ENCODE peak calls at places on chromosome 3, in four cellular contexts. One of them, this sample, is unnamed.

GRCh38 chr3:134718736-134719135 is 67.9 kb upstream of the KY start:
- DNase-seq in H7: no peak
- DNase-seq in stromal cell of bone marrow: no peak
- DNase-seq in transverse colon: no peak
- DNase-seq in this sample: no peak

GRCh38 chr3:44429459-44429858 is 48.0 kb downstream of the ZNF445 start:
- DNase-seq in transverse colon: no peak
- DNase-seq in H7: no peak
- DNase-seq in stromal cell of bone marrow: no peak
- DNase-seq in this sample: no peak

GRCh38 chr3:36957862-36958686 is 13.2 kb upstream of the TRANK1 start:
- DNase-seq in transverse colon: peak; percentile 20
- DNase-seq in stromal cell of bone marrow: no peak
- DNase-seq in H7: no peak
- DNase-seq in this sample: no peak

GRCh38 chr3:179512398-179512797 is 50.3 kb upstream of the ACTL6A start:
- DNase-seq in stromal cell of bone marrow: no peak
- DNase-seq in H7: no peak
- DNase-seq in transverse colon: no peak
- DNase-seq in this sample: no peak

GRCh38 chr3:102189564-102190339 is 245.1 kb upstream of the ZPLD1 start:
- DNase-seq in transverse colon: no peak
- DNase-seq in H7: no peak
- DNase-seq in stromal cell of bone marrow: no peak
- DNase-seq in this sample: no peak

GRCh38 chr3:124407260-124407659 is 323.0 kb upstream of the UMPS start:
- DNase-seq in stromal cell of bone marrow: no peak
- DNase-seq in transverse colon: no peak
- DNase-seq in H7: no peak
- DNase-seq in this sample: no peak

GRCh38 chr3:72942427-72942826 is 54.2 kb upstream of the PPP4R2 start:
- DNase-seq in transverse colon: peak; percentile 29
- DNase-seq in H7: no peak
- DNase-seq in stromal cell of bone marrow: no peak
- DNase-seq in this sample: no peak

GRCh38 chr3:161914703-161915102 is 418.1 kb downstream of the OTOL1 start:
- DNase-seq in stromal cell of bone marrow: no peak
- DNase-seq in H7: peak; percentile 7
- DNase-seq in transverse colon: peak; percentile 14
- DNase-seq in this sample: peak; percentile 71

GRCh38 chr3:144003051-144003450 is 31.4 kb downstream of the DIPK2A start:
- DNase-seq in H7: no peak
- DNase-seq in transverse colon: no peak
- DNase-seq in stromal cell of bone marrow: no peak
- DNase-seq in this sample: no peak

GRCh38 chr3:42871592-42872196 is 4.0 kb downstream of the CYP8B1 start:
- DNase-seq in transverse colon: no peak
- DNase-seq in stromal cell of bone marrow: no peak
- DNase-seq in H7: no peak
- DNase-seq in this sample: no peak

GRCh38 chr3:23807161-23808015 is 1.6 kb downstream of the UBE2E1 start:
- DNase-seq in transverse colon: no peak
- DNase-seq in H7: no peak
- DNase-seq in stromal cell of bone marrow: peak; percentile 34
- DNase-seq in this sample: peak; percentile 36

GRCh38 chr3:66404246-66404645 is 96.6 kb downstream of the LRIG1 start:
- DNase-seq in stromal cell of bone marrow: no peak
- DNase-seq in H7: no peak
- DNase-seq in transverse colon: no peak
- DNase-seq in this sample: no peak

GRCh38 chr3:152071315-152071714 is 197.4 kb upstream of the MBNL1 start:
- DNase-seq in H7: no peak
- DNase-seq in transverse colon: no peak
- DNase-seq in stromal cell of bone marrow: no peak
- DNase-seq in this sample: no peak

GRCh38 chr3:131756405-131756804 is 253.6 kb upstream of the MRPL3 start:
- DNase-seq in transverse colon: no peak
- DNase-seq in stromal cell of bone marrow: no peak
- DNase-seq in H7: no peak
- DNase-seq in this sample: peak; percentile 31

GRCh38 chr3:149299938-149300791 is 33.3 kb downstream of the TM4SF18 start:
- DNase-seq in stromal cell of bone marrow: peak; percentile 97
- DNase-seq in transverse colon: peak; percentile 52
- DNase-seq in H7: no peak
- DNase-seq in this sample: no peak

GRCh38 chr3:15164356-15164755 is 41.7 kb upstream of the CAPN7 start:
- DNase-seq in transverse colon: no peak
- DNase-seq in H7: no peak
- DNase-seq in stromal cell of bone marrow: no peak
- DNase-seq in this sample: no peak

GRCh38 chr3:17133637-17134545 is 249.1 kb downstream of the PLCL2 start:
- DNase-seq in transverse colon: no peak
- DNase-seq in H7: no peak
- DNase-seq in stromal cell of bone marrow: peak; percentile 22
- DNase-seq in this sample: no peak

GRCh38 chr3:52067046-52067445 is 10.7 kb upstream of the DUSP7 start:
- DNase-seq in transverse colon: no peak
- DNase-seq in H7: no peak
- DNase-seq in stromal cell of bone marrow: no peak
- DNase-seq in this sample: no peak

GRCh38 chr3:182136008-182136910 is 424.5 kb downstream of the SOX2 start:
- DNase-seq in stromal cell of bone marrow: no peak
- DNase-seq in transverse colon: no peak
- DNase-seq in H7: no peak
- DNase-seq in this sample: no peak

GRCh38 chr3:184282941-184283340 is 7.1 kb downstream of the ECE2 start:
- DNase-seq in H7: no peak
- DNase-seq in transverse colon: no peak
- DNase-seq in stromal cell of bone marrow: no peak
- DNase-seq in this sample: no peak

GRCh38 chr3:129942296-129942695 is 32.2 kb upstream of the TRH start:
- DNase-seq in transverse colon: peak; percentile 36
- DNase-seq in stromal cell of bone marrow: peak; percentile 26
- DNase-seq in H7: peak; percentile 88
- DNase-seq in this sample: peak; percentile 93

GRCh38 chr3:47113669-47114365 is 50.1 kb downstream of the SETD2 start:
- DNase-seq in transverse colon: no peak
- DNase-seq in stromal cell of bone marrow: no peak
- DNase-seq in H7: no peak
- DNase-seq in this sample: peak; percentile 62

GRCh38 chr3:64495413-64495812 is 192.4 kb downstream of the ADAMTS9 start:
- DNase-seq in H7: no peak
- DNase-seq in transverse colon: no peak
- DNase-seq in stromal cell of bone marrow: no peak
- DNase-seq in this sample: no peak